ENCODE peak calls at places on chromosome 2, in seven cellular contexts. G is stimulated activated CD8-positive, alpha-beta memory T cell treated with anti-CD3 and anti-CD28 coated beads, Interleukin-4, amount 100 ng/mL, for 4 hours; J is Peyer's patch; I is NCI-H2081; O is germinal center; S is smooth muscle cell of the brain vasculature; Z is stimulated activated CD4-positive, alpha-beta T cell treated with anti-CD3 and anti-CD28 coated beads, Interleukin-2, amount 100 ng/mL, for 48 hours. L is an unnamed sample.
A peak's percentile ranks its signal among the peaks of the same experiment; 100 is the strongest.

GRCh38 chr2:19933351-19933981 is 31.7 kb upstream of the TTC32 start:
- DNase-seq in I (no peak), O (no peak), J (no peak), G (no peak), Z (no peak), S (no peak), L (no peak)

GRCh38 chr2:145563752-145564615 is 1044.1 kb upstream of the ZEB2 start:
- DNase-seq in I (peak; percentile 77), S (peak; percentile 40), O (no peak), J (no peak), Z (no peak), G (no peak), L (no peak)

GRCh38 chr2:234241656-234242445 is 191.3 kb downstream of the SPP2 start:
- DNase-seq in J (no peak), S (no peak), G (no peak), O (no peak), I (no peak), Z (no peak), L (no peak)

GRCh38 chr2:227004482-227004881 is 159.5 kb downstream of the COL4A4 start:
- DNase-seq in Z (no peak), S (no peak), I (no peak), O (no peak), G (no peak), J (no peak), L (no peak)

GRCh38 chr2:215880970-215881369 is 132.4 kb downstream of the MREG start:
- DNase-seq in Z (no peak), I (no peak), S (no peak), J (no peak), O (no peak), G (no peak), L (peak; percentile 14)

GRCh38 chr2:16626997-16627605 is 38.5 kb downstream of the CYRIA start:
- DNase-seq in O (peak; percentile 29), J (no peak), G (no peak), S (no peak), Z (no peak), I (no peak), L (no peak)

GRCh38 chr2:71499691-71500090 is 46.3 kb downstream of the DYSF start:
- DNase-seq in O (no peak), G (no peak), I (no peak), Z (no peak), S (no peak), J (peak; percentile 25), L (no peak)

GRCh38 chr2:221397179-221397578 is 174.9 kb downstream of the EPHA4 start:
- DNase-seq in Z (no peak), J (no peak), G (no peak), I (peak; percentile 15), S (no peak), O (no peak), L (no peak)

GRCh38 chr2:26970928-26971627 is 641 bp downstream of the MAPRE3 start:
- DNase-seq in S (no peak), J (no peak), O (no peak), I (peak; percentile 35), G (no peak), Z (no peak), L (peak; percentile 57)

GRCh38 chr2:180660881-180661280 is 319.5 kb upstream of the UBE2E3 start:
- DNase-seq in G (no peak), J (no peak), I (no peak), O (no peak), S (no peak), Z (no peak), L (no peak)

GRCh38 chr2:172096661-172097547 is 5.8 kb downstream of the DLX2 start:
- DNase-seq in S (no peak), I (peak; percentile 77), J (peak; percentile 51), G (no peak), Z (no peak), O (no peak), L (peak; percentile 73)

GRCh38 chr2:120436885-120437603 is 91.1 kb downstream of the INHBB start:
- DNase-seq in G (no peak), S (no peak), I (peak; percentile 51), J (no peak), Z (peak; percentile 14), O (peak; percentile 33), L (peak; percentile 93)

GRCh38 chr2:180644709-180645108 is 335.7 kb upstream of the UBE2E3 start:
- DNase-seq in I (no peak), G (no peak), O (no peak), Z (no peak), J (no peak), S (no peak), L (no peak)

GRCh38 chr2:101012706-101013181 is 10.7 kb downstream of the RPL31 start:
- DNase-seq in O (peak; percentile 25), J (no peak), I (peak; percentile 42), G (no peak), S (no peak), Z (peak; percentile 51), L (peak; percentile 19)

GRCh38 chr2:64359892-64360657 is 93.9 kb upstream of the LGALSL start:
- DNase-seq in G (peak; percentile 7), O (peak; percentile 51), S (peak; percentile 50), Z (peak; percentile 59), J (peak; percentile 85), I (no peak), L (peak; percentile 59)

GRCh38 chr2:170829016-170829415 is 12.3 kb downstream of the GAD1 start:
- DNase-seq in O (no peak), I (no peak), S (no peak), Z (no peak), J (no peak), G (no peak), L (no peak)

GRCh38 chr2:98454500-98455235 is 10.0 kb downstream of the INPP4A start:
- DNase-seq in O (no peak), J (no peak), S (no peak), I (no peak), Z (no peak), G (no peak), L (peak; percentile 51)

GRCh38 chr2:240368746-240369724 is 66.4 kb upstream of the GPC1 start:
- DNase-seq in J (no peak), S (no peak), Z (no peak), I (no peak), G (no peak), O (no peak), L (no peak)

GRCh38 chr2:162838141-162838500 is 446 bp downstream of the KCNH7 start:
- DNase-seq in I (peak; percentile 85), G (no peak), Z (no peak), S (no peak), J (no peak), O (no peak), L (no peak)

GRCh38 chr2:72028996-72029395 is 118.7 kb downstream of the CYP26B1 start:
- DNase-seq in J (no peak), I (no peak), S (no peak), G (no peak), O (no peak), Z (no peak), L (no peak)

GRCh38 chr2:86274918-86275275 is 62.5 kb downstream of the REEP1 start:
- DNase-seq in I (peak; percentile 31), O (no peak), J (peak; percentile 81), S (no peak), G (no peak), Z (no peak), L (no peak)

GRCh38 chr2:166184789-166185188 is 57.0 kb upstream of the SCN1A start:
- DNase-seq in G (no peak), J (no peak), Z (no peak), I (no peak), O (no peak), S (no peak), L (peak; percentile 54)

GRCh38 chr2:8754056-8754790 is 72.4 kb downstream of the ID2 start:
- DNase-seq in Z (no peak), I (peak; percentile 82), S (no peak), O (no peak), G (no peak), J (no peak), L (no peak)

GRCh38 chr2:43074592-43075053 is 151.8 kb downstream of the ZFP36L2 start:
- DNase-seq in O (no peak), G (no peak), I (no peak), Z (no peak), J (peak; percentile 36), S (no peak), L (no peak)